ENCODE peak calls at places on chromosomes 13 and 19, in nine cellular contexts. One of them, this sample, is unnamed.

GRCh38 chr19:36128392-36128736 is 11.5 kb upstream of the CAPNS1 start:
- DNase-seq in NCI-H146: peak
- DNase-seq in central memory CD8-positive, alpha-beta T cell: no peak
- DNase-seq in T-helper 17 cell: no peak
- DNase-seq in BE2C: no peak
- DNase-seq in 8988T: no peak
- DNase-seq in activated T-cell treated with anti-CD3 and anti-CD28 coated beads for 24 hours: no peak
- DNase-seq in stimulated activated CD4-positive, alpha-beta T cell treated with anti-CD3 and anti-CD28 coated beads, Interleukin-4, amount 100 ng/mL, for 4 hours: no peak
- DNase-seq in WTC11: peak
- DNase-seq in this sample: no peak

GRCh38 chr19:18279516-18280246 is 1.7 kb downstream of the JUND start:
- DNase-seq in 8988T: peak
- DNase-seq in stimulated activated CD4-positive, alpha-beta T cell treated with anti-CD3 and anti-CD28 coated beads, Interleukin-4, amount 100 ng/mL, for 4 hours: peak
- DNase-seq in BE2C: peak
- DNase-seq in T-helper 17 cell: peak
- DNase-seq in activated T-cell treated with anti-CD3 and anti-CD28 coated beads for 24 hours: peak
- DNase-seq in NCI-H146: peak
- DNase-seq in central memory CD8-positive, alpha-beta T cell: peak
- DNase-seq in WTC11: peak
- DNase-seq in this sample: peak

GRCh38 chr19:8361921-8362793 is 1.8 kb upstream of the ANGPTL4 start:
- DNase-seq in stimulated activated CD4-positive, alpha-beta T cell treated with anti-CD3 and anti-CD28 coated beads, Interleukin-4, amount 100 ng/mL, for 4 hours: no peak
- DNase-seq in WTC11: no peak
- DNase-seq in central memory CD8-positive, alpha-beta T cell: no peak
- DNase-seq in NCI-H146: peak
- DNase-seq in 8988T: peak
- DNase-seq in activated T-cell treated with anti-CD3 and anti-CD28 coated beads for 24 hours: no peak
- DNase-seq in T-helper 17 cell: no peak
- DNase-seq in BE2C: peak
- DNase-seq in this sample: no peak

GRCh38 chr13:98632971-98633370 is 56.1 kb upstream of the STK24 start:
- DNase-seq in stimulated activated CD4-positive, alpha-beta T cell treated with anti-CD3 and anti-CD28 coated beads, Interleukin-4, amount 100 ng/mL, for 4 hours: no peak
- DNase-seq in NCI-H146: no peak
- DNase-seq in activated T-cell treated with anti-CD3 and anti-CD28 coated beads for 24 hours: no peak
- DNase-seq in T-helper 17 cell: no peak
- DNase-seq in WTC11: no peak
- DNase-seq in BE2C: no peak
- DNase-seq in 8988T: no peak
- DNase-seq in central memory CD8-positive, alpha-beta T cell: no peak
- DNase-seq in this sample: no peak

GRCh38 chr19:55432355-55432959 is 10.6 kb downstream of the SHISA7 start:
- DNase-seq in stimulated activated CD4-positive, alpha-beta T cell treated with anti-CD3 and anti-CD28 coated beads, Interleukin-4, amount 100 ng/mL, for 4 hours: no peak
- DNase-seq in activated T-cell treated with anti-CD3 and anti-CD28 coated beads for 24 hours: no peak
- DNase-seq in WTC11: no peak
- DNase-seq in BE2C: no peak
- DNase-seq in central memory CD8-positive, alpha-beta T cell: no peak
- DNase-seq in 8988T: no peak
- DNase-seq in NCI-H146: no peak
- DNase-seq in T-helper 17 cell: no peak
- DNase-seq in this sample: no peak

GRCh38 chr13:45048890-45049407 is 59.6 kb downstream of the GPALPP1 start:
- DNase-seq in stimulated activated CD4-positive, alpha-beta T cell treated with anti-CD3 and anti-CD28 coated beads, Interleukin-4, amount 100 ng/mL, for 4 hours: no peak
- DNase-seq in activated T-cell treated with anti-CD3 and anti-CD28 coated beads for 24 hours: no peak
- DNase-seq in NCI-H146: peak
- DNase-seq in WTC11: no peak
- DNase-seq in central memory CD8-positive, alpha-beta T cell: no peak
- DNase-seq in BE2C: no peak
- DNase-seq in 8988T: no peak
- DNase-seq in T-helper 17 cell: no peak
- DNase-seq in this sample: peak

GRCh38 chr19:38049105-38049649 is 142.2 kb downstream of the SIPA1L3 start:
- DNase-seq in central memory CD8-positive, alpha-beta T cell: no peak
- DNase-seq in BE2C: no peak
- DNase-seq in T-helper 17 cell: no peak
- DNase-seq in NCI-H146: peak
- DNase-seq in 8988T: no peak
- DNase-seq in stimulated activated CD4-positive, alpha-beta T cell treated with anti-CD3 and anti-CD28 coated beads, Interleukin-4, amount 100 ng/mL, for 4 hours: peak
- DNase-seq in WTC11: no peak
- DNase-seq in activated T-cell treated with anti-CD3 and anti-CD28 coated beads for 24 hours: peak
- DNase-seq in this sample: peak

GRCh38 chr19:52897149-52897935 is at the start of gene ZNF320:
- DNase-seq in central memory CD8-positive, alpha-beta T cell: peak
- DNase-seq in T-helper 17 cell: peak
- DNase-seq in stimulated activated CD4-positive, alpha-beta T cell treated with anti-CD3 and anti-CD28 coated beads, Interleukin-4, amount 100 ng/mL, for 4 hours: peak
- DNase-seq in WTC11: peak
- DNase-seq in activated T-cell treated with anti-CD3 and anti-CD28 coated beads for 24 hours: peak
- DNase-seq in BE2C: peak
- DNase-seq in NCI-H146: peak
- DNase-seq in 8988T: peak
- DNase-seq in this sample: peak

GRCh38 chr19:47372603-47373002 is 23.5 kb downstream of the DHX34 start:
- DNase-seq in central memory CD8-positive, alpha-beta T cell: no peak
- DNase-seq in WTC11: no peak
- DNase-seq in 8988T: no peak
- DNase-seq in activated T-cell treated with anti-CD3 and anti-CD28 coated beads for 24 hours: no peak
- DNase-seq in T-helper 17 cell: no peak
- DNase-seq in BE2C: no peak
- DNase-seq in NCI-H146: no peak
- DNase-seq in stimulated activated CD4-positive, alpha-beta T cell treated with anti-CD3 and anti-CD28 coated beads, Interleukin-4, amount 100 ng/mL, for 4 hours: no peak
- DNase-seq in this sample: no peak

GRCh38 chr13:78595458-78595818 is 7.9 kb downstream of the POU4F1 start:
- DNase-seq in T-helper 17 cell: no peak
- DNase-seq in central memory CD8-positive, alpha-beta T cell: no peak
- DNase-seq in WTC11: peak
- DNase-seq in NCI-H146: no peak
- DNase-seq in stimulated activated CD4-positive, alpha-beta T cell treated with anti-CD3 and anti-CD28 coated beads, Interleukin-4, amount 100 ng/mL, for 4 hours: no peak
- DNase-seq in BE2C: no peak
- DNase-seq in activated T-cell treated with anti-CD3 and anti-CD28 coated beads for 24 hours: no peak
- DNase-seq in 8988T: no peak
- DNase-seq in this sample: no peak

GRCh38 chr19:35899547-35900214 is 659 bp downstream of the NFKBID start:
- DNase-seq in central memory CD8-positive, alpha-beta T cell: peak
- DNase-seq in BE2C: peak
- DNase-seq in NCI-H146: peak
- DNase-seq in T-helper 17 cell: peak
- DNase-seq in stimulated activated CD4-positive, alpha-beta T cell treated with anti-CD3 and anti-CD28 coated beads, Interleukin-4, amount 100 ng/mL, for 4 hours: peak
- DNase-seq in WTC11: peak
- DNase-seq in activated T-cell treated with anti-CD3 and anti-CD28 coated beads for 24 hours: peak
- DNase-seq in 8988T: peak
- DNase-seq in this sample: peak

GRCh38 chr19:34432797-34433196 is 4.6 kb downstream of the UBA2 start:
- DNase-seq in BE2C: no peak
- DNase-seq in WTC11: no peak
- DNase-seq in central memory CD8-positive, alpha-beta T cell: no peak
- DNase-seq in NCI-H146: no peak
- DNase-seq in stimulated activated CD4-positive, alpha-beta T cell treated with anti-CD3 and anti-CD28 coated beads, Interleukin-4, amount 100 ng/mL, for 4 hours: no peak
- DNase-seq in 8988T: no peak
- DNase-seq in activated T-cell treated with anti-CD3 and anti-CD28 coated beads for 24 hours: no peak
- DNase-seq in T-helper 17 cell: no peak
- DNase-seq in this sample: no peak

GRCh38 chr19:962683-963385 is 21.3 kb upstream of the WDR18 start:
- DNase-seq in 8988T: no peak
- DNase-seq in activated T-cell treated with anti-CD3 and anti-CD28 coated beads for 24 hours: no peak
- DNase-seq in NCI-H146: no peak
- DNase-seq in T-helper 17 cell: no peak
- DNase-seq in WTC11: no peak
- DNase-seq in BE2C: no peak
- DNase-seq in stimulated activated CD4-positive, alpha-beta T cell treated with anti-CD3 and anti-CD28 coated beads, Interleukin-4, amount 100 ng/mL, for 4 hours: no peak
- DNase-seq in central memory CD8-positive, alpha-beta T cell: no peak
- DNase-seq in this sample: no peak

GRCh38 chr13:94480672-94481145 is 1.2 kb upstream of the DCT start:
- DNase-seq in NCI-H146: no peak
- DNase-seq in 8988T: no peak
- DNase-seq in BE2C: no peak
- DNase-seq in T-helper 17 cell: no peak
- DNase-seq in activated T-cell treated with anti-CD3 and anti-CD28 coated beads for 24 hours: no peak
- DNase-seq in WTC11: no peak
- DNase-seq in stimulated activated CD4-positive, alpha-beta T cell treated with anti-CD3 and anti-CD28 coated beads, Interleukin-4, amount 100 ng/mL, for 4 hours: no peak
- DNase-seq in central memory CD8-positive, alpha-beta T cell: no peak
- DNase-seq in this sample: peak

GRCh38 chr19:40803857-40804782 is 5.1 kb downstream of the EGLN2 start:
- DNase-seq in activated T-cell treated with anti-CD3 and anti-CD28 coated beads for 24 hours: no peak
- DNase-seq in 8988T: no peak
- DNase-seq in T-helper 17 cell: peak
- DNase-seq in BE2C: no peak
- DNase-seq in stimulated activated CD4-positive, alpha-beta T cell treated with anti-CD3 and anti-CD28 coated beads, Interleukin-4, amount 100 ng/mL, for 4 hours: peak
- DNase-seq in NCI-H146: no peak
- DNase-seq in central memory CD8-positive, alpha-beta T cell: no peak
- DNase-seq in WTC11: no peak
- DNase-seq in this sample: peak

GRCh38 chr19:4373601-4374441 is 26.5 kb downstream of the SH3GL1 start:
- DNase-seq in WTC11: no peak
- DNase-seq in 8988T: no peak
- DNase-seq in activated T-cell treated with anti-CD3 and anti-CD28 coated beads for 24 hours: no peak
- DNase-seq in stimulated activated CD4-positive, alpha-beta T cell treated with anti-CD3 and anti-CD28 coated beads, Interleukin-4, amount 100 ng/mL, for 4 hours: no peak
- DNase-seq in T-helper 17 cell: no peak
- DNase-seq in BE2C: peak
- DNase-seq in central memory CD8-positive, alpha-beta T cell: no peak
- DNase-seq in NCI-H146: no peak
- DNase-seq in this sample: no peak

GRCh38 chr19:2336528-2337328 is 8.2 kb downstream of the SPPL2B start:
- DNase-seq in 8988T: no peak
- DNase-seq in activated T-cell treated with anti-CD3 and anti-CD28 coated beads for 24 hours: no peak
- DNase-seq in WTC11: no peak
- DNase-seq in NCI-H146: no peak
- DNase-seq in stimulated activated CD4-positive, alpha-beta T cell treated with anti-CD3 and anti-CD28 coated beads, Interleukin-4, amount 100 ng/mL, for 4 hours: no peak
- DNase-seq in BE2C: no peak
- DNase-seq in T-helper 17 cell: no peak
- DNase-seq in central memory CD8-positive, alpha-beta T cell: no peak
- DNase-seq in this sample: no peak

GRCh38 chr13:36297600-36298338 is at the start of gene CCDC169:
- DNase-seq in T-helper 17 cell: peak
- DNase-seq in 8988T: peak
- DNase-seq in BE2C: peak
- DNase-seq in activated T-cell treated with anti-CD3 and anti-CD28 coated beads for 24 hours: peak
- DNase-seq in central memory CD8-positive, alpha-beta T cell: peak
- DNase-seq in stimulated activated CD4-positive, alpha-beta T cell treated with anti-CD3 and anti-CD28 coated beads, Interleukin-4, amount 100 ng/mL, for 4 hours: peak
- DNase-seq in WTC11: peak
- DNase-seq in NCI-H146: peak
- DNase-seq in this sample: peak

GRCh38 chr19:4399871-4400768 is at the start of gene SH3GL1:
- DNase-seq in activated T-cell treated with anti-CD3 and anti-CD28 coated beads for 24 hours: peak
- DNase-seq in T-helper 17 cell: peak
- DNase-seq in central memory CD8-positive, alpha-beta T cell: peak
- DNase-seq in NCI-H146: peak
- DNase-seq in BE2C: peak
- DNase-seq in stimulated activated CD4-positive, alpha-beta T cell treated with anti-CD3 and anti-CD28 coated beads, Interleukin-4, amount 100 ng/mL, for 4 hours: peak
- DNase-seq in WTC11: peak
- DNase-seq in 8988T: peak
- DNase-seq in this sample: peak

GRCh38 chr13:48434203-48434602 is 21.3 kb upstream of the LPAR6 start:
- DNase-seq in BE2C: no peak
- DNase-seq in T-helper 17 cell: no peak
- DNase-seq in NCI-H146: no peak
- DNase-seq in activated T-cell treated with anti-CD3 and anti-CD28 coated beads for 24 hours: no peak
- DNase-seq in central memory CD8-positive, alpha-beta T cell: no peak
- DNase-seq in stimulated activated CD4-positive, alpha-beta T cell treated with anti-CD3 and anti-CD28 coated beads, Interleukin-4, amount 100 ng/mL, for 4 hours: no peak
- DNase-seq in WTC11: no peak
- DNase-seq in 8988T: no peak
- DNase-seq in this sample: no peak

GRCh38 chr13:86882107-86882506 is 789.1 kb upstream of the SLITRK5 start:
- DNase-seq in activated T-cell treated with anti-CD3 and anti-CD28 coated beads for 24 hours: no peak
- DNase-seq in WTC11: peak
- DNase-seq in T-helper 17 cell: no peak
- DNase-seq in BE2C: no peak
- DNase-seq in 8988T: no peak
- DNase-seq in central memory CD8-positive, alpha-beta T cell: no peak
- DNase-seq in NCI-H146: peak
- DNase-seq in stimulated activated CD4-positive, alpha-beta T cell treated with anti-CD3 and anti-CD28 coated beads, Interleukin-4, amount 100 ng/mL, for 4 hours: no peak
- DNase-seq in this sample: no peak

GRCh38 chr13:39297664-39298171 is 259.5 kb downstream of the NHLRC3 start:
- DNase-seq in stimulated activated CD4-positive, alpha-beta T cell treated with anti-CD3 and anti-CD28 coated beads, Interleukin-4, amount 100 ng/mL, for 4 hours: no peak
- DNase-seq in NCI-H146: no peak
- DNase-seq in T-helper 17 cell: no peak
- DNase-seq in central memory CD8-positive, alpha-beta T cell: no peak
- DNase-seq in WTC11: no peak
- DNase-seq in BE2C: no peak
- DNase-seq in activated T-cell treated with anti-CD3 and anti-CD28 coated beads for 24 hours: no peak
- DNase-seq in 8988T: no peak
- DNase-seq in this sample: no peak

GRCh38 chr13:32746474-32746873 is 160.2 kb downstream of the PDS5B start:
- DNase-seq in T-helper 17 cell: no peak
- DNase-seq in 8988T: no peak
- DNase-seq in central memory CD8-positive, alpha-beta T cell: no peak
- DNase-seq in NCI-H146: no peak
- DNase-seq in BE2C: no peak
- DNase-seq in activated T-cell treated with anti-CD3 and anti-CD28 coated beads for 24 hours: no peak
- DNase-seq in stimulated activated CD4-positive, alpha-beta T cell treated with anti-CD3 and anti-CD28 coated beads, Interleukin-4, amount 100 ng/mL, for 4 hours: no peak
- DNase-seq in WTC11: no peak
- DNase-seq in this sample: no peak

GRCh38 chr19:48244289-48244688 is 11.4 kb downstream of the CARD8 start:
- DNase-seq in T-helper 17 cell: no peak
- DNase-seq in 8988T: no peak
- DNase-seq in NCI-H146: no peak
- DNase-seq in activated T-cell treated with anti-CD3 and anti-CD28 coated beads for 24 hours: peak
- DNase-seq in central memory CD8-positive, alpha-beta T cell: no peak
- DNase-seq in WTC11: no peak
- DNase-seq in stimulated activated CD4-positive, alpha-beta T cell treated with anti-CD3 and anti-CD28 coated beads, Interleukin-4, amount 100 ng/mL, for 4 hours: no peak
- DNase-seq in BE2C: no peak
- DNase-seq in this sample: no peak